ENCODE peak calls at places on chromosome 2, in four cellular contexts. Y is NCI-H2029, K is astrocyte of the cerebellum, O is SK-MEL-5. N is an unnamed sample.

GRCh38 chr2:234422895-234423505 is 73.9 kb downstream of the ARL4C start:
- DNase-seq in K (no peak), Y (no peak), O (no peak), N (no peak)

GRCh38 chr2:148615446-148615845 is 29.1 kb upstream of the EPC2 start:
- DNase-seq in O (peak; percentile 61), Y (no peak), K (no peak), N (no peak)

GRCh38 chr2:104755026-104755856 is 98.7 kb upstream of the POU3F3 start:
- DNase-seq in O (no peak), Y (no peak), K (no peak), N (no peak)

GRCh38 chr2:236939751-236940229 is 145.9 kb upstream of the COPS8 start:
- DNase-seq in K (no peak), O (no peak), Y (no peak), N (peak; percentile 39)

GRCh38 chr2:138732651-138733050 is 47.5 kb downstream of the NXPH2 start:
- DNase-seq in O (no peak), K (no peak), Y (no peak), N (no peak)

GRCh38 chr2:59919579-59919978 is 633.9 kb downstream of the BCL11A start:
- DNase-seq in Y (no peak), O (no peak), K (no peak), N (no peak)

GRCh38 chr2:201363857-201364560 is 6.9 kb upstream of the FLACC1 start:
- DNase-seq in Y (peak; percentile 20), K (peak; percentile 22), O (peak; percentile 65), N (no peak)

GRCh38 chr2:88697361-88698026 is 6.0 kb downstream of the RPIA start:
- DNase-seq in O (no peak), K (no peak), Y (no peak), N (no peak)

N was measured in NCI-H510A.